ENCODE peak calls at places on chromosomes 12 and 14, in nine cellular contexts. One of them, this sample, is unnamed.

GRCh38 chr12:49777800-49778748 is 36.7 kb downstream of the TMBIM6 start:
- DNase-seq in left kidney: peak; percentile 67
- DNase-seq in HL-60: no peak
- DNase-seq in NCI-H748 treated with DMSO at 0.1 percent for 48 hours: peak; percentile 9
- DNase-seq in T-helper 1 cell: peak; percentile 51
- DNase-seq in RKO: peak; percentile 43
- DNase-seq in NAMALWA: peak; percentile 67
- DNase-seq in hypothalamus: no peak
- DNase-seq in EL: peak; percentile 42
- DNase-seq in this sample: no peak

GRCh38 chr14:67050892-67051291 is 138.3 kb upstream of the GARIN2 start:
- DNase-seq in left kidney: no peak
- DNase-seq in HL-60: no peak
- DNase-seq in NCI-H748 treated with DMSO at 0.1 percent for 48 hours: no peak
- DNase-seq in T-helper 1 cell: no peak
- DNase-seq in RKO: no peak
- DNase-seq in NAMALWA: no peak
- DNase-seq in hypothalamus: no peak
- DNase-seq in EL: no peak
- DNase-seq in this sample: no peak

GRCh38 chr14:77457115-77457521 is 283 bp downstream of the VIPAS39 start:
- DNase-seq in left kidney: no peak
- DNase-seq in HL-60: no peak
- DNase-seq in NCI-H748 treated with DMSO at 0.1 percent for 48 hours: peak; percentile 63
- DNase-seq in T-helper 1 cell: no peak
- DNase-seq in RKO: peak; percentile 52
- DNase-seq in NAMALWA: no peak
- DNase-seq in hypothalamus: no peak
- DNase-seq in EL: no peak
- DNase-seq in this sample: no peak

GRCh38 chr14:61355892-61356325 is 34.5 kb downstream of the PRKCH start:
- DNase-seq in left kidney: peak; percentile 51
- DNase-seq in HL-60: peak; percentile 35
- DNase-seq in NCI-H748 treated with DMSO at 0.1 percent for 48 hours: no peak
- DNase-seq in T-helper 1 cell: peak; percentile 34
- DNase-seq in RKO: peak; percentile 92
- DNase-seq in NAMALWA: no peak
- DNase-seq in hypothalamus: no peak
- DNase-seq in EL: peak; percentile 76
- DNase-seq in this sample: no peak

GRCh38 chr12:75750950-75751349 is 239.5 kb upstream of the KRR1 start:
- DNase-seq in left kidney: no peak
- DNase-seq in HL-60: no peak
- DNase-seq in NCI-H748 treated with DMSO at 0.1 percent for 48 hours: no peak
- DNase-seq in T-helper 1 cell: no peak
- DNase-seq in RKO: no peak
- DNase-seq in NAMALWA: no peak
- DNase-seq in hypothalamus: no peak
- DNase-seq in EL: peak; percentile 57
- DNase-seq in this sample: no peak

GRCh38 chr12:119020377-119021360 is 39.3 kb downstream of the SRRM4 start:
- DNase-seq in left kidney: peak; percentile 46
- DNase-seq in HL-60: no peak
- DNase-seq in NCI-H748 treated with DMSO at 0.1 percent for 48 hours: no peak
- DNase-seq in T-helper 1 cell: peak; percentile 1
- DNase-seq in RKO: peak; percentile 37
- DNase-seq in NAMALWA: peak; percentile 63
- DNase-seq in hypothalamus: no peak
- DNase-seq in EL: peak; percentile 1
- DNase-seq in this sample: no peak

GRCh38 chr14:75738192-75738591 is 77.1 kb downstream of the TTLL5 start:
- DNase-seq in left kidney: no peak
- DNase-seq in HL-60: no peak
- DNase-seq in NCI-H748 treated with DMSO at 0.1 percent for 48 hours: no peak
- DNase-seq in T-helper 1 cell: no peak
- DNase-seq in RKO: no peak
- DNase-seq in NAMALWA: no peak
- DNase-seq in hypothalamus: no peak
- DNase-seq in EL: no peak
- DNase-seq in this sample: no peak

GRCh38 chr12:84508325-84508861 is 404.2 kb downstream of the SLC6A15 start:
- DNase-seq in left kidney: peak; percentile 9
- DNase-seq in HL-60: no peak
- DNase-seq in NCI-H748 treated with DMSO at 0.1 percent for 48 hours: no peak
- DNase-seq in T-helper 1 cell: no peak
- DNase-seq in RKO: peak; percentile 89
- DNase-seq in NAMALWA: peak; percentile 21
- DNase-seq in hypothalamus: no peak
- DNase-seq in EL: peak; percentile 84
- DNase-seq in this sample: no peak

GRCh38 chr14:104603623-104604401 is 760 bp downstream of the TMEM179 start:
- DNase-seq in left kidney: peak; percentile 62
- DNase-seq in HL-60: no peak
- DNase-seq in NCI-H748 treated with DMSO at 0.1 percent for 48 hours: peak; percentile 48
- DNase-seq in T-helper 1 cell: no peak
- DNase-seq in RKO: no peak
- DNase-seq in NAMALWA: no peak
- DNase-seq in hypothalamus: no peak
- DNase-seq in EL: no peak
- DNase-seq in this sample: no peak

GRCh38 chr12:96215933-96216273 is 21.7 kb downstream of the ELK3 start:
- DNase-seq in left kidney: no peak
- DNase-seq in HL-60: no peak
- DNase-seq in NCI-H748 treated with DMSO at 0.1 percent for 48 hours: no peak
- DNase-seq in T-helper 1 cell: no peak
- DNase-seq in RKO: no peak
- DNase-seq in NAMALWA: no peak
- DNase-seq in hypothalamus: no peak
- DNase-seq in EL: no peak
- DNase-seq in this sample: no peak

GRCh38 chr12:49881400-49882247 is 22.1 kb downstream of the FAIM2 start:
- DNase-seq in left kidney: no peak
- DNase-seq in HL-60: no peak
- DNase-seq in NCI-H748 treated with DMSO at 0.1 percent for 48 hours: no peak
- DNase-seq in T-helper 1 cell: no peak
- DNase-seq in RKO: no peak
- DNase-seq in NAMALWA: no peak
- DNase-seq in hypothalamus: no peak
- DNase-seq in EL: no peak
- DNase-seq in this sample: no peak

GRCh38 chr14:21014761-21015190 is 10.1 kb downstream of the NDRG2 start:
- DNase-seq in left kidney: peak; percentile 96
- DNase-seq in HL-60: peak; percentile 62
- DNase-seq in NCI-H748 treated with DMSO at 0.1 percent for 48 hours: peak; percentile 70
- DNase-seq in T-helper 1 cell: peak; percentile 62
- DNase-seq in RKO: peak; percentile 84
- DNase-seq in NAMALWA: peak; percentile 78
- DNase-seq in hypothalamus: peak; percentile 55
- DNase-seq in EL: peak; percentile 81
- DNase-seq in this sample: peak; percentile 42

GRCh38 chr12:111384596-111384995 is 15.7 kb upstream of the PHETA1 start:
- DNase-seq in left kidney: no peak
- DNase-seq in HL-60: no peak
- DNase-seq in NCI-H748 treated with DMSO at 0.1 percent for 48 hours: no peak
- DNase-seq in T-helper 1 cell: no peak
- DNase-seq in RKO: no peak
- DNase-seq in NAMALWA: no peak
- DNase-seq in hypothalamus: no peak
- DNase-seq in EL: no peak
- DNase-seq in this sample: no peak

GRCh38 chr12:16607895-16608294 is 1.9 kb upstream of the LMO3 start:
- DNase-seq in left kidney: peak; percentile 7
- DNase-seq in HL-60: no peak
- DNase-seq in NCI-H748 treated with DMSO at 0.1 percent for 48 hours: no peak
- DNase-seq in T-helper 1 cell: no peak
- DNase-seq in RKO: no peak
- DNase-seq in NAMALWA: no peak
- DNase-seq in hypothalamus: no peak
- DNase-seq in EL: no peak
- DNase-seq in this sample: peak; percentile 73

GRCh38 chr12:3681595-3681921 is 71.4 kb downstream of the CRACR2A start:
- DNase-seq in left kidney: no peak
- DNase-seq in HL-60: no peak
- DNase-seq in NCI-H748 treated with DMSO at 0.1 percent for 48 hours: no peak
- DNase-seq in T-helper 1 cell: no peak
- DNase-seq in RKO: no peak
- DNase-seq in NAMALWA: no peak
- DNase-seq in hypothalamus: no peak
- DNase-seq in EL: no peak
- DNase-seq in this sample: peak; percentile 59

GRCh38 chr12:103840399-103840880 is 594 bp downstream of the NT5DC3 start:
- DNase-seq in left kidney: peak; percentile 58
- DNase-seq in HL-60: no peak
- DNase-seq in NCI-H748 treated with DMSO at 0.1 percent for 48 hours: no peak
- DNase-seq in T-helper 1 cell: peak; percentile 9
- DNase-seq in RKO: peak; percentile 75
- DNase-seq in NAMALWA: peak; percentile 50
- DNase-seq in hypothalamus: no peak
- DNase-seq in EL: peak; percentile 42
- DNase-seq in this sample: no peak

GRCh38 chr14:95507174-95507573 is 9.3 kb downstream of the SYNE3 start:
- DNase-seq in left kidney: no peak
- DNase-seq in HL-60: peak; percentile 99
- DNase-seq in NCI-H748 treated with DMSO at 0.1 percent for 48 hours: no peak
- DNase-seq in T-helper 1 cell: no peak
- DNase-seq in RKO: no peak
- DNase-seq in NAMALWA: no peak
- DNase-seq in hypothalamus: no peak
- DNase-seq in EL: peak; percentile 98
- DNase-seq in this sample: no peak

GRCh38 chr12:111404362-111405148 is 1.2 kb upstream of the SH2B3 start:
- DNase-seq in left kidney: peak; percentile 66
- DNase-seq in HL-60: no peak
- DNase-seq in NCI-H748 treated with DMSO at 0.1 percent for 48 hours: no peak
- DNase-seq in T-helper 1 cell: peak; percentile 48
- DNase-seq in RKO: peak; percentile 89
- DNase-seq in NAMALWA: peak; percentile 67
- DNase-seq in hypothalamus: no peak
- DNase-seq in EL: peak; percentile 52
- DNase-seq in this sample: no peak

GRCh38 chr12:63844391-63845341 is at the start of gene SRGAP1:
- DNase-seq in left kidney: peak; percentile 95
- DNase-seq in HL-60: no peak
- DNase-seq in NCI-H748 treated with DMSO at 0.1 percent for 48 hours: peak; percentile 43
- DNase-seq in T-helper 1 cell: no peak
- DNase-seq in RKO: peak; percentile 59
- DNase-seq in NAMALWA: no peak
- DNase-seq in hypothalamus: peak; percentile 54
- DNase-seq in EL: peak; percentile 71
- DNase-seq in this sample: no peak

GRCh38 chr12:125142601-125143000 is 77.4 kb downstream of the AACS start:
- DNase-seq in left kidney: no peak
- DNase-seq in HL-60: no peak
- DNase-seq in NCI-H748 treated with DMSO at 0.1 percent for 48 hours: no peak
- DNase-seq in T-helper 1 cell: no peak
- DNase-seq in RKO: no peak
- DNase-seq in NAMALWA: no peak
- DNase-seq in hypothalamus: no peak
- DNase-seq in EL: peak; percentile 40
- DNase-seq in this sample: no peak

GRCh38 chr12:71840226-71840847 is 778 bp downstream of the TBC1D15 start:
- DNase-seq in left kidney: peak; percentile 13
- DNase-seq in HL-60: peak; percentile 28
- DNase-seq in NCI-H748 treated with DMSO at 0.1 percent for 48 hours: no peak
- DNase-seq in T-helper 1 cell: peak; percentile 52
- DNase-seq in RKO: peak; percentile 96
- DNase-seq in NAMALWA: peak; percentile 11
- DNase-seq in hypothalamus: peak; percentile 29
- DNase-seq in EL: peak; percentile 78
- DNase-seq in this sample: no peak

GRCh38 chr12:92030618-92031017 is 115.0 kb downstream of the BTG1 start:
- DNase-seq in left kidney: no peak
- DNase-seq in HL-60: no peak
- DNase-seq in NCI-H748 treated with DMSO at 0.1 percent for 48 hours: no peak
- DNase-seq in T-helper 1 cell: peak; percentile 89
- DNase-seq in RKO: no peak
- DNase-seq in NAMALWA: peak; percentile 33
- DNase-seq in hypothalamus: no peak
- DNase-seq in EL: no peak
- DNase-seq in this sample: no peak

GRCh38 chr14:103880334-103880985 is 33.1 kb upstream of the PPP1R13B start:
- DNase-seq in left kidney: peak; percentile 73
- DNase-seq in HL-60: no peak
- DNase-seq in NCI-H748 treated with DMSO at 0.1 percent for 48 hours: no peak
- DNase-seq in T-helper 1 cell: no peak
- DNase-seq in RKO: no peak
- DNase-seq in NAMALWA: no peak
- DNase-seq in hypothalamus: no peak
- DNase-seq in EL: peak; percentile 77
- DNase-seq in this sample: no peak

GRCh38 chr14:63470877-63471565 is 72.2 kb downstream of the PPP2R5E start:
- DNase-seq in left kidney: no peak
- DNase-seq in HL-60: no peak
- DNase-seq in NCI-H748 treated with DMSO at 0.1 percent for 48 hours: no peak
- DNase-seq in T-helper 1 cell: peak; percentile 78
- DNase-seq in RKO: peak; percentile 79
- DNase-seq in NAMALWA: no peak
- DNase-seq in hypothalamus: no peak
- DNase-seq in EL: peak; percentile 80
- DNase-seq in this sample: no peak

GRCh38 chr12:104870797-104871196 is 87.3 kb downstream of the SLC41A2 start:
- DNase-seq in left kidney: peak; percentile 27
- DNase-seq in HL-60: no peak
- DNase-seq in NCI-H748 treated with DMSO at 0.1 percent for 48 hours: no peak
- DNase-seq in T-helper 1 cell: no peak
- DNase-seq in RKO: no peak
- DNase-seq in NAMALWA: no peak
- DNase-seq in hypothalamus: no peak
- DNase-seq in EL: no peak
- DNase-seq in this sample: no peak

GRCh38 chr14:96748371-96748770 is 48.8 kb upstream of the VRK1 start:
- DNase-seq in left kidney: no peak
- DNase-seq in HL-60: no peak
- DNase-seq in NCI-H748 treated with DMSO at 0.1 percent for 48 hours: peak; percentile 71
- DNase-seq in T-helper 1 cell: no peak
- DNase-seq in RKO: no peak
- DNase-seq in NAMALWA: no peak
- DNase-seq in hypothalamus: no peak
- DNase-seq in EL: no peak
- DNase-seq in this sample: no peak

GRCh38 chr12:68686595-68687521 is at the start of gene NUP107:
- DNase-seq in left kidney: peak; percentile 100
- DNase-seq in HL-60: peak; percentile 94
- DNase-seq in NCI-H748 treated with DMSO at 0.1 percent for 48 hours: peak; percentile 95
- DNase-seq in T-helper 1 cell: peak; percentile 97
- DNase-seq in RKO: peak; percentile 100
- DNase-seq in NAMALWA: peak; percentile 99
- DNase-seq in hypothalamus: peak; percentile 85
- DNase-seq in EL: peak; percentile 99
- DNase-seq in this sample: peak; percentile 96

GRCh38 chr12:2804390-2805145 is 7.9 kb upstream of the ITFG2 start:
- DNase-seq in left kidney: peak; percentile 36
- DNase-seq in HL-60: no peak
- DNase-seq in NCI-H748 treated with DMSO at 0.1 percent for 48 hours: no peak
- DNase-seq in T-helper 1 cell: no peak
- DNase-seq in RKO: no peak
- DNase-seq in NAMALWA: no peak
- DNase-seq in hypothalamus: no peak
- DNase-seq in EL: peak; percentile 56
- DNase-seq in this sample: no peak

GRCh38 chr14:106200539-106201310 is 674.3 kb downstream of the TMEM121 start:
- DNase-seq in left kidney: no peak
- DNase-seq in HL-60: no peak
- DNase-seq in NCI-H748 treated with DMSO at 0.1 percent for 48 hours: no peak
- DNase-seq in T-helper 1 cell: no peak
- DNase-seq in RKO: no peak
- DNase-seq in NAMALWA: no peak
- DNase-seq in hypothalamus: no peak
- DNase-seq in EL: no peak
- DNase-seq in this sample: no peak

GRCh38 chr12:5066251-5066650 is 22.6 kb downstream of the KCNA5 start:
- DNase-seq in left kidney: no peak
- DNase-seq in HL-60: no peak
- DNase-seq in NCI-H748 treated with DMSO at 0.1 percent for 48 hours: no peak
- DNase-seq in T-helper 1 cell: no peak
- DNase-seq in RKO: no peak
- DNase-seq in NAMALWA: no peak
- DNase-seq in hypothalamus: no peak
- DNase-seq in EL: no peak
- DNase-seq in this sample: no peak

GRCh38 chr12:46786774-46787173 is 39.0 kb downstream of the SLC38A4 start:
- DNase-seq in left kidney: no peak
- DNase-seq in HL-60: no peak
- DNase-seq in NCI-H748 treated with DMSO at 0.1 percent for 48 hours: no peak
- DNase-seq in T-helper 1 cell: no peak
- DNase-seq in RKO: no peak
- DNase-seq in NAMALWA: no peak
- DNase-seq in hypothalamus: no peak
- DNase-seq in EL: peak; percentile 95
- DNase-seq in this sample: no peak

This sample was measured in NCI-H2081 treated with DMSO at 0.1 percent for 48 hours.